ENCODE peak calls at places on chromosomes 6 and 20, in nine cellular contexts. B is PC-9, F is adrenal gland, X is tibial artery, O is neural progenitor cell, W is aorta, S is NB4, H is coronary artery, V is MM.1S. U is an unnamed sample.

GRCh38 chr6:23218751-23219150 is 649.4 kb downstream of the HDGFL1 start:
- DNase-seq in B (no peak), F (no peak), X (no peak), O (peak; percentile 84), W (no peak), S (no peak), H (no peak), V (no peak), U (no peak)

GRCh38 chr20:33685328-33686007 is 717 bp downstream of the E2F1 start:
- DNase-seq in B (peak; percentile 44), F (no peak), X (no peak), O (peak; percentile 63), W (no peak), S (peak; percentile 88), H (no peak), V (peak; percentile 87), U (no peak)

GRCh38 chr20:38083338-38084048 is 49.9 kb downstream of the RPRD1B start:
- DNase-seq in B (no peak), F (no peak), X (no peak), O (no peak), W (no peak), S (no peak), H (no peak), V (no peak), U (no peak)

GRCh38 chr6:44056392-44057237 is 70.6 kb downstream of the MRPL14 start:
- DNase-seq in B (no peak), F (peak; percentile 70), X (no peak), O (no peak), W (peak; percentile 80), S (no peak), H (no peak), V (no peak), U (peak; percentile 96)

GRCh38 chr6:2738373-2738979 is 12.2 kb downstream of the MYLK4 start:
- DNase-seq in B (peak; percentile 53), F (peak; percentile 50), X (no peak), O (peak; percentile 78), W (no peak), S (peak; percentile 83), H (no peak), V (peak; percentile 19), U (no peak)

GRCh38 chr20:51156041-51156795 is 133.3 kb upstream of the KCNG1 start:
- DNase-seq in B (no peak), F (no peak), X (no peak), O (no peak), W (no peak), S (no peak), H (no peak), V (no peak), U (no peak)

GRCh38 chr20:34534391-34535165 is 18.4 kb downstream of the DYNLRB1 start:
- DNase-seq in B (no peak), F (peak; percentile 11), X (peak; percentile 11), O (no peak), W (no peak), S (no peak), H (no peak), V (no peak), U (no peak)

GRCh38 chr6:136547336-136547735 is 2.9 kb downstream of the MAP7 start:
- DNase-seq in B (no peak), F (no peak), X (no peak), O (peak; percentile 43), W (no peak), S (peak; percentile 68), H (no peak), V (peak; percentile 34), U (no peak)

GRCh38 chr20:289693-290080 is 863 bp downstream of the C20orf96 start:
- DNase-seq in B (no peak), F (no peak), X (no peak), O (no peak), W (no peak), S (no peak), H (no peak), V (no peak), U (no peak)

GRCh38 chr6:4772750-4773149 is 3.5 kb upstream of the CDYL start:
- DNase-seq in B (no peak), F (no peak), X (no peak), O (no peak), W (no peak), S (no peak), H (no peak), V (no peak), U (no peak)

GRCh38 chr20:54716169-54716747 is 240.9 kb downstream of the DOK5 start:
- DNase-seq in B (no peak), F (no peak), X (no peak), O (no peak), W (no peak), S (no peak), H (no peak), V (no peak), U (no peak)

GRCh38 chr6:100171533-100172321 is 177.7 kb upstream of the MCHR2 start:
- DNase-seq in B (no peak), F (no peak), X (no peak), O (no peak), W (no peak), S (peak; percentile 74), H (no peak), V (no peak), U (peak; percentile 83)

GRCh38 chr20:26208296-26209091 is 511.8 kb upstream of the ZNF337 start:
- DNase-seq in B (no peak), F (peak; percentile 10), X (no peak), O (peak; percentile 81), W (peak; percentile 32), S (no peak), H (no peak), V (no peak), U (no peak)

GRCh38 chr6:37473364-37474095 is 26.2 kb downstream of the CCDC167 start:
- DNase-seq in B (peak; percentile 41), F (peak; percentile 75), X (no peak), O (no peak), W (no peak), S (no peak), H (no peak), V (no peak), U (peak; percentile 38)

GRCh38 chr6:105900120-105900937 is 185.8 kb upstream of the PRDM1 start:
- DNase-seq in B (no peak), F (no peak), X (no peak), O (no peak), W (no peak), S (peak; percentile 34), H (no peak), V (no peak), U (no peak)

GRCh38 chr6:33298773-33299236 is at the start of gene RGL2:
- DNase-seq in B (peak; percentile 61), F (peak; percentile 84), X (peak; percentile 95), O (peak; percentile 60), W (peak; percentile 94), S (peak; percentile 92), H (peak; percentile 90), V (peak; percentile 67), U (no peak)

GRCh38 chr6:105620878-105621277 is 218.0 kb upstream of the PREP start:
- DNase-seq in B (no peak), F (no peak), X (no peak), O (no peak), W (no peak), S (no peak), H (no peak), V (no peak), U (no peak)

GRCh38 chr6:168097621-168098430 is 18.8 kb upstream of the FRMD1 start:
- DNase-seq in B (no peak), F (no peak), X (no peak), O (no peak), W (no peak), S (no peak), H (no peak), V (no peak), U (no peak)

GRCh38 chr6:39850897-39851296 is 58.7 kb downstream of the DAAM2 start:
- DNase-seq in B (no peak), F (no peak), X (no peak), O (no peak), W (no peak), S (no peak), H (no peak), V (peak; percentile 34), U (no peak)

GRCh38 chr6:75414445-75415021 is 79.1 kb downstream of the FILIP1 start:
- DNase-seq in B (no peak), F (no peak), X (no peak), O (no peak), W (no peak), S (no peak), H (no peak), V (no peak), U (no peak)

GRCh38 chr6:64084201-64084663 is 448.6 kb downstream of the PHF3 start:
- DNase-seq in B (no peak), F (no peak), X (no peak), O (peak; percentile 2), W (no peak), S (no peak), H (no peak), V (no peak), U (peak; percentile 37)
- H3K4me3 ChIP-seq in B (no peak overlapping the region), F (no peak overlapping the region), X (no peak overlapping the region), O (no peak overlapping the region), W (no peak overlapping the region), S (no peak overlapping the region), H (no peak overlapping the region), V (no peak overlapping the region), U (no peak overlapping the region)

DNA sequence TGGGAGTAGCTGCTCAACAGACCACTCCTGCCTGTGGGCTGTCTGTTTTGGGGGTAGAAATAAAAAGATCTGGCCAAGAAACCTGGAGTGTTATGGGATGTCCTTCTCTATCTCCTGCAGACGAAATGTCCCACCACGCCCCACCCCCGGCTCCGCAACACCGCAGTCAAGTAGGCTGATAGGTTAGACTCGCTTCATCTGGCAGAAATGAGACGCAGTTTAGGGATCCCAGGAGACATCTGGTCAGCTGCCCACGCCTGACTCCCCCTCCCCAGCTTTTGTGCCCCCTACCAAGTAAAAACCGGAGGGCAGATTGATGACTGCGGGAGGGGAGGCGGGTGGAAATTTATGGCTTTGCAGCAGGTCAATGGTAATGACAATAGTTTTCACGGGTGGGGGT is 25.9 kb downstream of the PMEPA1 start:
- DNase-seq in B (no peak), F (no peak), X (no peak), O (no peak), W (no peak), S (no peak), H (no peak), V (no peak), U (no peak)
- H3K4me3 ChIP-seq in B (no peak overlapping the region), F (no peak overlapping the region), X (no peak overlapping the region), O (no peak overlapping the region), W (no peak overlapping the region), S (no peak overlapping the region), H (no peak overlapping the region), V (no peak overlapping the region), U (no peak overlapping the region)

DNA sequence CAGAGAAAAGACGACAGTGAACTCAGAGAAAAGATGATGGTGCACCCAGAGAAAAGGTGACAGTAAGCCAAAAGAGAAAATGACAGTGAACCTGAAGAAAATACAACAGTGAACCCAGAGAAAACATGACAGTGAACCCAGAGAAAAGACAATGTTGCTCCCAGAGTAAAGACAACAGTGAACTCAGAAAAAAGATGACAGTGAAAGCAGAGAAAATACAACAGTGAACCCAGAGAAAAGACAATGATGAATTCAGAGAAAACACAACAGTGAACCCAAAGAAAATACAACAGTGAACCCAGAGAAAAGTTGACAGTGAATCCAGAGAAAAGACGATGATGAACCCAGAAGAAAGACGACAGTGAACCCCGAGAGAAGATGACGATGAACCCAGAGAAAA is 140.5 kb upstream of the MAP3K4 start:
- DNase-seq in B (no peak), F (no peak), X (no peak), O (no peak), W (no peak), S (no peak), H (no peak), V (no peak), U (no peak)
- H3K4me3 ChIP-seq in B (no peak overlapping the region), F (no peak overlapping the region), X (no peak overlapping the region), O (no peak overlapping the region), W (no peak overlapping the region), S (no peak overlapping the region), H (no peak overlapping the region), V (no peak overlapping the region), U (no peak overlapping the region)

GRCh38 chr20:10328897-10329255 is 105.1 kb downstream of the MKKS start:
- DNase-seq in B (no peak), F (no peak), X (no peak), O (no peak), W (no peak), S (no peak), H (no peak), V (no peak), U (no peak)
- H3K4me3 ChIP-seq in B (no peak overlapping the region), F (no peak overlapping the region), X (no peak overlapping the region), O (no peak overlapping the region), W (no peak overlapping the region), S (no peak overlapping the region), H (no peak overlapping the region), V (no peak overlapping the region), U (no peak overlapping the region)